ENCODE peak calls at places on chromosomes 11 and 22, in six cellular contexts. Q, G, F, I, V and C are unnamed samples.

GRCh38 chr11:128786507-128786906 is 80.6 kb downstream of the KCNJ1 start:
- DNase-seq in Q (no peak), G (no peak), F (no peak), I (no peak), V (no peak), C (no peak)

GRCh38 chr22:37016134-37016910 is 2.9 kb downstream of the TST start:
- DNase-seq in Q (no peak), G (no peak), F (no peak), I (no peak), V (no peak), C (no peak)

GRCh38 chr11:131033151-131033651 is 116.9 kb upstream of the SNX19 start:
- DNase-seq in Q (peak), G (peak), F (no peak), I (no peak), V (no peak), C (peak)

GRCh38 chr11:67465190-67465522 is 3.9 kb downstream of the TMEM134 start:
- DNase-seq in Q (no peak), G (no peak), F (no peak), I (no peak), V (no peak), C (no peak)

GRCh38 chr11:34749666-34750659 is 129.1 kb downstream of the EHF start:
- DNase-seq in Q (peak), G (peak), F (no peak), I (peak), V (no peak), C (peak)

GRCh38 chr22:17013396-17014100 is 5.5 kb upstream of the GAB4 start:
- DNase-seq in Q (no peak), G (no peak), F (no peak), I (no peak), V (no peak), C (no peak)

GRCh38 chr11:125483592-125483991 is 12.5 kb downstream of the FEZ1 start:
- DNase-seq in Q (no peak), G (no peak), F (no peak), I (no peak), V (no peak), C (no peak)

GRCh38 chr22:41833369-41834004 is 582 bp downstream of the SREBF2 start:
- DNase-seq in Q (peak), G (peak), F (no peak), I (no peak), V (no peak), C (peak)